ENCODE peak calls at places on chromosomes 4 and X, in seven cellular contexts. One of them, this sample, is unnamed.

GRCh38 chr4:83535945-83536648 is at the start of gene GPAT3:
- DNase-seq in lung: peak; percentile 88
- DNase-seq in stimulated activated CD4-positive, alpha-beta T cell treated with anti-CD3 and anti-CD28 coated beads, Interleukin-15, amount 100 ng/mL, for 1 hour: peak; percentile 49
- DNase-seq in NCI-H524 treated with DMSO at 0.1 percent for 48 hours: no peak
- DNase-seq in NCI-H510A treated with DMSO at 0.1 percent for 48 hours: peak; percentile 70
- DNase-seq in naive B cell: peak; percentile 39
- DNase-seq in stromal cell of bone marrow: no peak
- DNase-seq in this sample: no peak

GRCh38 chr4:64477127-64477526 is 67.9 kb upstream of the TECRL start:
- DNase-seq in lung: no peak
- DNase-seq in stimulated activated CD4-positive, alpha-beta T cell treated with anti-CD3 and anti-CD28 coated beads, Interleukin-15, amount 100 ng/mL, for 1 hour: no peak
- DNase-seq in NCI-H524 treated with DMSO at 0.1 percent for 48 hours: no peak
- DNase-seq in NCI-H510A treated with DMSO at 0.1 percent for 48 hours: no peak
- DNase-seq in naive B cell: no peak
- DNase-seq in stromal cell of bone marrow: no peak
- DNase-seq in this sample: no peak

GRCh38 chr4:39514888-39515401 is 12.3 kb downstream of the UGDH start:
- DNase-seq in lung: peak; percentile 72
- DNase-seq in stimulated activated CD4-positive, alpha-beta T cell treated with anti-CD3 and anti-CD28 coated beads, Interleukin-15, amount 100 ng/mL, for 1 hour: no peak
- DNase-seq in NCI-H524 treated with DMSO at 0.1 percent for 48 hours: no peak
- DNase-seq in NCI-H510A treated with DMSO at 0.1 percent for 48 hours: peak; percentile 15
- DNase-seq in naive B cell: no peak
- DNase-seq in stromal cell of bone marrow: peak; percentile 42
- DNase-seq in this sample: no peak

GRCh38 chr4:38268108-38268507 is 307.9 kb downstream of the PTTG2 start:
- DNase-seq in lung: no peak
- DNase-seq in stimulated activated CD4-positive, alpha-beta T cell treated with anti-CD3 and anti-CD28 coated beads, Interleukin-15, amount 100 ng/mL, for 1 hour: no peak
- DNase-seq in NCI-H524 treated with DMSO at 0.1 percent for 48 hours: no peak
- DNase-seq in NCI-H510A treated with DMSO at 0.1 percent for 48 hours: no peak
- DNase-seq in naive B cell: no peak
- DNase-seq in stromal cell of bone marrow: no peak
- DNase-seq in this sample: no peak

GRCh38 chr4:174255790-174256189 is 27.7 kb downstream of the FBXO8 start:
- DNase-seq in lung: no peak
- DNase-seq in stimulated activated CD4-positive, alpha-beta T cell treated with anti-CD3 and anti-CD28 coated beads, Interleukin-15, amount 100 ng/mL, for 1 hour: no peak
- DNase-seq in NCI-H524 treated with DMSO at 0.1 percent for 48 hours: no peak
- DNase-seq in NCI-H510A treated with DMSO at 0.1 percent for 48 hours: no peak
- DNase-seq in naive B cell: no peak
- DNase-seq in stromal cell of bone marrow: no peak
- DNase-seq in this sample: no peak

GRCh38 chr4:145602129-145602760 is 16.9 kb upstream of the MMAA start:
- DNase-seq in lung: no peak
- DNase-seq in stimulated activated CD4-positive, alpha-beta T cell treated with anti-CD3 and anti-CD28 coated beads, Interleukin-15, amount 100 ng/mL, for 1 hour: no peak
- DNase-seq in NCI-H524 treated with DMSO at 0.1 percent for 48 hours: no peak
- DNase-seq in NCI-H510A treated with DMSO at 0.1 percent for 48 hours: no peak
- DNase-seq in naive B cell: no peak
- DNase-seq in stromal cell of bone marrow: no peak
- DNase-seq in this sample: no peak

GRCh38 chr4:73751166-73751565 is 10.8 kb downstream of the CXCL8 start:
- DNase-seq in lung: no peak
- DNase-seq in stimulated activated CD4-positive, alpha-beta T cell treated with anti-CD3 and anti-CD28 coated beads, Interleukin-15, amount 100 ng/mL, for 1 hour: no peak
- DNase-seq in NCI-H524 treated with DMSO at 0.1 percent for 48 hours: no peak
- DNase-seq in NCI-H510A treated with DMSO at 0.1 percent for 48 hours: no peak
- DNase-seq in naive B cell: no peak
- DNase-seq in stromal cell of bone marrow: no peak
- DNase-seq in this sample: no peak

GRCh38 chrX:104359124-104359523 is 104.4 kb upstream of the ESX1 start:
- DNase-seq in lung: no peak
- DNase-seq in stimulated activated CD4-positive, alpha-beta T cell treated with anti-CD3 and anti-CD28 coated beads, Interleukin-15, amount 100 ng/mL, for 1 hour: no peak
- DNase-seq in NCI-H524 treated with DMSO at 0.1 percent for 48 hours: no peak
- DNase-seq in NCI-H510A treated with DMSO at 0.1 percent for 48 hours: no peak
- DNase-seq in naive B cell: no peak
- DNase-seq in stromal cell of bone marrow: no peak
- DNase-seq in this sample: no peak

GRCh38 chr4:185591679-185592141 is 56.4 kb upstream of the PDLIM3 start:
- DNase-seq in lung: no peak
- DNase-seq in stimulated activated CD4-positive, alpha-beta T cell treated with anti-CD3 and anti-CD28 coated beads, Interleukin-15, amount 100 ng/mL, for 1 hour: no peak
- DNase-seq in NCI-H524 treated with DMSO at 0.1 percent for 48 hours: no peak
- DNase-seq in NCI-H510A treated with DMSO at 0.1 percent for 48 hours: no peak
- DNase-seq in naive B cell: no peak
- DNase-seq in stromal cell of bone marrow: no peak
- DNase-seq in this sample: no peak

GRCh38 chrX:49915352-49916222 is 6.8 kb upstream of the CLCN5 start:
- DNase-seq in lung: peak; percentile 34
- DNase-seq in stimulated activated CD4-positive, alpha-beta T cell treated with anti-CD3 and anti-CD28 coated beads, Interleukin-15, amount 100 ng/mL, for 1 hour: no peak
- DNase-seq in NCI-H524 treated with DMSO at 0.1 percent for 48 hours: peak; percentile 3
- DNase-seq in NCI-H510A treated with DMSO at 0.1 percent for 48 hours: peak; percentile 50
- DNase-seq in naive B cell: peak; percentile 47
- DNase-seq in stromal cell of bone marrow: no peak
- DNase-seq in this sample: no peak

GRCh38 chrX:140794642-140795041 is 85.1 kb downstream of the LINC00632 start:
- DNase-seq in lung: no peak
- DNase-seq in stimulated activated CD4-positive, alpha-beta T cell treated with anti-CD3 and anti-CD28 coated beads, Interleukin-15, amount 100 ng/mL, for 1 hour: no peak
- DNase-seq in NCI-H524 treated with DMSO at 0.1 percent for 48 hours: no peak
- DNase-seq in NCI-H510A treated with DMSO at 0.1 percent for 48 hours: no peak
- DNase-seq in naive B cell: no peak
- DNase-seq in stromal cell of bone marrow: no peak
- DNase-seq in this sample: no peak

GRCh38 chr4:94507708-94508107 is 56.0 kb downstream of the PDLIM5 start:
- DNase-seq in lung: no peak
- DNase-seq in stimulated activated CD4-positive, alpha-beta T cell treated with anti-CD3 and anti-CD28 coated beads, Interleukin-15, amount 100 ng/mL, for 1 hour: no peak
- DNase-seq in NCI-H524 treated with DMSO at 0.1 percent for 48 hours: no peak
- DNase-seq in NCI-H510A treated with DMSO at 0.1 percent for 48 hours: no peak
- DNase-seq in naive B cell: no peak
- DNase-seq in stromal cell of bone marrow: peak; percentile 94
- DNase-seq in this sample: no peak

GRCh38 chr4:145937021-145937861 is 1.4 kb downstream of the ZNF827 start:
- DNase-seq in lung: peak; percentile 49
- DNase-seq in stimulated activated CD4-positive, alpha-beta T cell treated with anti-CD3 and anti-CD28 coated beads, Interleukin-15, amount 100 ng/mL, for 1 hour: peak; percentile 33
- DNase-seq in NCI-H524 treated with DMSO at 0.1 percent for 48 hours: peak; percentile 9
- DNase-seq in NCI-H510A treated with DMSO at 0.1 percent for 48 hours: peak; percentile 18
- DNase-seq in naive B cell: peak; percentile 41
- DNase-seq in stromal cell of bone marrow: no peak
- DNase-seq in this sample: peak; percentile 90

This sample was measured in chondrocyte.